ENCODE peak calls at places on chromosomes 2 and 18, in seven cellular contexts. One of them, this sample, is unnamed.

GRCh38 chr2:138112536-138112935 is 148.3 kb downstream of the HNMT start:
- DNase-seq in neuronal stem cell: no peak
- DNase-seq in IMR-90: no peak
- DNase-seq in mesendoderm: no peak
- DNase-seq in H9: no peak
- DNase-seq in H1: no peak
- DNase-seq in mesenchymal stem cell: no peak
- DNase-seq in this sample: no peak

GRCh38 chr2:100416939-100417744 is at the start of gene CHST10:
- DNase-seq in IMR-90: peak
- DNase-seq in mesendoderm: peak
- DNase-seq in H9: peak
- DNase-seq in H1: peak
- DNase-seq in neuronal stem cell: peak
- DNase-seq in mesenchymal stem cell: peak
- DNase-seq in this sample: peak

GRCh38 chr2:136764397-136765255 is 719 bp upstream of the THSD7B start:
- DNase-seq in neuronal stem cell: peak
- DNase-seq in H1: peak
- DNase-seq in mesenchymal stem cell: no peak
- DNase-seq in IMR-90: no peak
- DNase-seq in H9: peak
- DNase-seq in mesendoderm: peak
- DNase-seq in this sample: no peak

GRCh38 chr18:12336887-12337286 is 28.8 kb downstream of the TUBB6 start:
- DNase-seq in mesenchymal stem cell: peak
- DNase-seq in IMR-90: peak
- DNase-seq in mesendoderm: peak
- DNase-seq in H9: no peak
- DNase-seq in H1: no peak
- DNase-seq in neuronal stem cell: no peak
- DNase-seq in this sample: no peak

GRCh38 chr2:98388081-98388480 is 41.8 kb downstream of the CNGA3 start:
- DNase-seq in H1: peak
- DNase-seq in neuronal stem cell: no peak
- DNase-seq in mesendoderm: no peak
- DNase-seq in H9: no peak
- DNase-seq in IMR-90: no peak
- DNase-seq in mesenchymal stem cell: no peak
- DNase-seq in this sample: no peak

GRCh38 chr2:121294881-121295840 is 10.2 kb upstream of the TFCP2L1 start:
- DNase-seq in mesendoderm: no peak
- DNase-seq in H9: no peak
- DNase-seq in mesenchymal stem cell: no peak
- DNase-seq in neuronal stem cell: no peak
- DNase-seq in H1: no peak
- DNase-seq in IMR-90: no peak
- DNase-seq in this sample: no peak

GRCh38 chr2:85216051-85216431 is 82.8 kb downstream of the TCF7L1 start:
- DNase-seq in IMR-90: no peak
- DNase-seq in H9: no peak
- DNase-seq in mesendoderm: peak
- DNase-seq in neuronal stem cell: no peak
- DNase-seq in H1: no peak
- DNase-seq in mesenchymal stem cell: no peak
- DNase-seq in this sample: no peak

GRCh38 chr2:98870516-98871158 is 65.4 kb downstream of the CRACDL start:
- DNase-seq in mesendoderm: peak
- DNase-seq in mesenchymal stem cell: no peak
- DNase-seq in IMR-90: no peak
- DNase-seq in neuronal stem cell: no peak
- DNase-seq in H9: peak
- DNase-seq in H1: no peak
- DNase-seq in this sample: no peak

GRCh38 chr2:201004370-201004769 is 40.9 kb upstream of the ORC2 start:
- DNase-seq in H9: no peak
- DNase-seq in H1: no peak
- DNase-seq in mesendoderm: no peak
- DNase-seq in neuronal stem cell: no peak
- DNase-seq in IMR-90: no peak
- DNase-seq in mesenchymal stem cell: no peak
- DNase-seq in this sample: no peak

GRCh38 chr2:241873803-241874110 is 4.2 kb downstream of the RTP5 start:
- DNase-seq in neuronal stem cell: no peak
- DNase-seq in mesenchymal stem cell: no peak
- DNase-seq in mesendoderm: no peak
- DNase-seq in H9: no peak
- DNase-seq in IMR-90: no peak
- DNase-seq in H1: no peak
- DNase-seq in this sample: no peak

GRCh38 chr18:2482711-2483475 is 88.4 kb downstream of the METTL4 start:
- DNase-seq in neuronal stem cell: no peak
- DNase-seq in H1: no peak
- DNase-seq in H9: no peak
- DNase-seq in mesendoderm: no peak
- DNase-seq in IMR-90: no peak
- DNase-seq in mesenchymal stem cell: no peak
- DNase-seq in this sample: no peak

GRCh38 chr2:28322456-28322855 is 70.2 kb upstream of the FOSL2 start:
- DNase-seq in mesenchymal stem cell: no peak
- DNase-seq in H1: no peak
- DNase-seq in IMR-90: no peak
- DNase-seq in neuronal stem cell: no peak
- DNase-seq in H9: no peak
- DNase-seq in mesendoderm: no peak
- DNase-seq in this sample: no peak

GRCh38 chr2:188450740-188451480 is 159.2 kb downstream of the GULP1 start:
- DNase-seq in mesenchymal stem cell: no peak
- DNase-seq in mesendoderm: no peak
- DNase-seq in H9: no peak
- DNase-seq in H1: no peak
- DNase-seq in neuronal stem cell: no peak
- DNase-seq in IMR-90: peak
- DNase-seq in this sample: no peak

GRCh38 chr2:216285641-216286156 is 86.6 kb downstream of the MARCHF4 start:
- DNase-seq in H9: peak
- DNase-seq in H1: peak
- DNase-seq in IMR-90: no peak
- DNase-seq in mesenchymal stem cell: no peak
- DNase-seq in mesendoderm: peak
- DNase-seq in neuronal stem cell: no peak
- DNase-seq in this sample: no peak

GRCh38 chr2:6917071-6917760 is at the start of gene RNF144A:
- DNase-seq in mesendoderm: peak
- DNase-seq in H1: peak
- DNase-seq in mesenchymal stem cell: peak
- DNase-seq in neuronal stem cell: peak
- DNase-seq in IMR-90: peak
- DNase-seq in H9: peak
- DNase-seq in this sample: peak

GRCh38 chr2:152875832-152876669 is 157.6 kb downstream of the ARL6IP6 start:
- DNase-seq in H1: no peak
- DNase-seq in neuronal stem cell: no peak
- DNase-seq in mesendoderm: no peak
- DNase-seq in H9: no peak
- DNase-seq in mesenchymal stem cell: peak
- DNase-seq in IMR-90: peak
- DNase-seq in this sample: peak

GRCh38 chr2:207423886-207424285 is 105.9 kb upstream of the CREB1 start:
- DNase-seq in IMR-90: peak
- DNase-seq in H1: no peak
- DNase-seq in mesendoderm: no peak
- DNase-seq in H9: no peak
- DNase-seq in neuronal stem cell: no peak
- DNase-seq in mesenchymal stem cell: peak
- DNase-seq in this sample: no peak

GRCh38 chr2:239994086-239994485 is 31.1 kb downstream of the NDUFA10 start:
- DNase-seq in neuronal stem cell: no peak
- DNase-seq in H1: no peak
- DNase-seq in H9: no peak
- DNase-seq in mesendoderm: no peak
- DNase-seq in IMR-90: no peak
- DNase-seq in mesenchymal stem cell: no peak
- DNase-seq in this sample: no peak
- H4K8ac ChIP-seq in neuronal stem cell: no peak
- H4K8ac ChIP-seq in H1: no peak
- H4K8ac ChIP-seq in H9: no peak
- H4K8ac ChIP-seq in mesendoderm: no peak
- H4K8ac ChIP-seq in IMR-90: no peak
- H4K8ac ChIP-seq in mesenchymal stem cell: no peak
- H4K8ac ChIP-seq in this sample: no peak

DNA sequence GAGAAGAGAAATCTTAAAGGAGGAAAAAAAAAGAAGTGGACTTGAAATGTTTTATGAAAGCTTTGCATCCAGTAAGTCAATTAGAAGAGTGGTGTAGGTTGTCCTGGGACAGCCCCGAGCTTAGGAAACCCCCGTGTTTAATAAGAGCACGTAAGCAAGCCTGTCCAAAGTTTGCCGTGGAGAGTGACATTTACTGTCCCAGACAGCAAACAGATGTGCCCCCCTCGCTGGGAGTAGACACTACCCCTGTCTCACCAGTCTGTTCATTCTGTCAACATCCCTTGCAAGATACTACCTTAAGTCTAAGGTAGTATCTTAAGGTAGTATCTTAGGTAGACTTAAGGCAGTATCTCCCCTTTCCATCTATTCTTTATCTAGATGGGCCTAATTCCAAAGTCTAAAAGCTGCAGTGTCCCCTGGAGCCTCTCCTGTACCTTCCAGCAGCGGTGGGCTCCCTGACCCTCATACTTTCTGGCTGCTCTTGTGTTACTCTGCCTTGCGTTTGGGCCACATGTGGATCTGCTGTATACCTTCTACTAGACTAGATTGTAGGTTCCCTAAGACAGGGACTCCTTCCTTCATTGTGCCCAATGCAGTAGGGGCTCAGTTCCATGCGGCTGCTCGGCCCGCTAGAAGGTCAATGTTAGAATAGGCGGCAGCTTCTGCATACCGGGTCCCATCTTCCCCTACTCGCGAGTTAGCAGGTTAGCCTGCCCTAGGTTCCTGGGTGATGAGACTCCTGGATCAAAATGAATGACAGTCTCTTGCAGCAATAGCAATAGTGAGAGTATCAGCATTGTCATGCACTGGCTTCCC is 244.1 kb downstream of the GBX2 start:
- DNase-seq in H1: peak
- DNase-seq in neuronal stem cell: no peak
- DNase-seq in mesenchymal stem cell: no peak
- DNase-seq in H9: no peak
- DNase-seq in IMR-90: no peak
- DNase-seq in mesendoderm: no peak
- DNase-seq in this sample: no peak
- H4K8ac ChIP-seq in H1: no peak
- H4K8ac ChIP-seq in neuronal stem cell: no peak
- H4K8ac ChIP-seq in mesenchymal stem cell: no peak
- H4K8ac ChIP-seq in H9: no peak
- H4K8ac ChIP-seq in IMR-90: no peak
- H4K8ac ChIP-seq in mesendoderm: no peak
- H4K8ac ChIP-seq in this sample: no peak

GRCh38 chr2:232141591-232141990 is 180.1 kb downstream of the DIS3L2 start:
- DNase-seq in neuronal stem cell: no peak
- DNase-seq in H9: no peak
- DNase-seq in mesendoderm: no peak
- DNase-seq in IMR-90: no peak
- DNase-seq in H1: no peak
- DNase-seq in mesenchymal stem cell: no peak
- DNase-seq in this sample: no peak

GRCh38 chr2:232139171-232139594 is 177.7 kb downstream of the DIS3L2 start:
- DNase-seq in mesendoderm: peak
- DNase-seq in mesenchymal stem cell: no peak
- DNase-seq in H9: no peak
- DNase-seq in IMR-90: no peak
- DNase-seq in H1: no peak
- DNase-seq in neuronal stem cell: no peak
- DNase-seq in this sample: no peak

GRCh38 chr2:232139786-232140562 is 178.5 kb downstream of the DIS3L2 start:
- DNase-seq in neuronal stem cell: no peak
- DNase-seq in mesendoderm: no peak
- DNase-seq in H1: no peak
- DNase-seq in H9: no peak
- DNase-seq in IMR-90: peak
- DNase-seq in mesenchymal stem cell: no peak
- DNase-seq in this sample: no peak

GRCh38 chr2:232142049-232142448 is 180.5 kb downstream of the DIS3L2 start:
- DNase-seq in mesendoderm: peak
- DNase-seq in IMR-90: peak
- DNase-seq in mesenchymal stem cell: peak
- DNase-seq in H1: no peak
- DNase-seq in H9: peak
- DNase-seq in neuronal stem cell: peak
- DNase-seq in this sample: peak

DNA sequence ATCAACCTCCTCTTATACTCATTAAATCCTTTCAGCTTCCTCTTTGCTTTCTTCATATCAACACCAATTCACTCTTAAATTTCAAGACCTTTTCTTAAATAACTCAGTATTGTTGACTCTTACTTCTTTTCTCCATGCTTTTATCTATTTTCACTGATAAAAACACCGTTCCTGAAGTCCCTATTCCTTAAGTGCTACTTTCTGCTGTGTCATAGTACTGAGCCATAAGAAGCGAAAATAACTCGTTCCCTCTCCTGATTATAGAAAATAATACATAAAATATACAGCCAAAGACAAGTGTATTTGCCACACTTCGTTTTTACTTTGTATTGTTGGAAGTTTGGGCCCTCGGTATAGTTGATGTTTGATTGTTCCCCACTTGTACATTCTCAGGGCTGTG is 181.0 kb downstream of the DIS3L2 start:
- DNase-seq in H1: no peak
- DNase-seq in neuronal stem cell: no peak
- DNase-seq in mesendoderm: no peak
- DNase-seq in IMR-90: no peak
- DNase-seq in H9: no peak
- DNase-seq in mesenchymal stem cell: no peak
- DNase-seq in this sample: no peak
- H4K8ac ChIP-seq in H1: no peak
- H4K8ac ChIP-seq in neuronal stem cell: no peak
- H4K8ac ChIP-seq in mesendoderm: no peak
- H4K8ac ChIP-seq in IMR-90: no peak
- H4K8ac ChIP-seq in H9: no peak
- H4K8ac ChIP-seq in mesenchymal stem cell: no peak
- H4K8ac ChIP-seq in this sample: no peak

DNA sequence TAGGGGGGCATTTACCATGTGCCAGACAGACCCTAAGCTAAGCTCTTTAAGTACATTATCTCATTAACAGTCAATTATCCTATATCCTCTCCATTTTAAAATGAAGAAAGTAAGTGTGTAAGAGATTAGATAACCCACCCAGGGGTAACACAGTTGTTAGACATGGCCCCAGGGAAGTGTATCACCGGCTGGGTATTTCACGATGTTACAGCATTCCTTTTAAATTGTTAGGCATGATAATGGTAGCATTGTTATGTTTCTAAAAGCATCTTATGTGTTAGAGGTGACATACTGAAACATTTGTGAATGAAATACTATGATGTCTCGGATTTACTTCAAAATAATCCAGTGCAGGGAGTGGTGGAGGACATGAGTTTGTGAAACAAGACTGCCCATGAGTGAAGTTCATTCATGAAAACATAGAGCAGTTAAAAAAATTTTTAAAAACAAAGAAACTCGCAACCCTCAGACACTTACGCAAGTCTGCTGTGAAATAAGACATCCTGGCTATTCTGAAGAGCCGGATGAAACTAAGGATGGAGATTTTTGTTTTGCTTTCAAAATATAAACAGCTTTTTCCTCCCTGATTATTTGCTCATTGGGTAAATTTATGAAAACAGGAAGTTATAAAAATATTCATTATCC is 54.9 kb downstream of the IL1RL2 start:
- DNase-seq in mesendoderm: peak
- DNase-seq in IMR-90: no peak
- DNase-seq in H9: no peak
- DNase-seq in neuronal stem cell: no peak
- DNase-seq in mesenchymal stem cell: peak
- DNase-seq in H1: peak
- DNase-seq in this sample: peak
- H4K8ac ChIP-seq in mesendoderm: no peak
- H4K8ac ChIP-seq in IMR-90: no peak
- H4K8ac ChIP-seq in H9: no peak
- H4K8ac ChIP-seq in neuronal stem cell: no peak
- H4K8ac ChIP-seq in mesenchymal stem cell: no peak
- H4K8ac ChIP-seq in H1: no peak
- H4K8ac ChIP-seq in this sample: no peak

This sample was measured in trophoblast cell.